ENCODE peak calls at places on chromosome 20, in six cellular contexts. H is K562, I is HepG2, E is SK-N-SH, X is HCT116, R is GM12878. C is an unnamed sample.

GRCh38 chr20:8527998-8528397 is 395.9 kb downstream of the PLCB1 start:
- DNase-seq in X (no peak), I (no peak), H (no peak), R (peak; percentile 38), E (no peak), C (no peak)

GRCh38 chr20:50450961-50451752 is 59.0 kb upstream of the PTPN1 start:
- DNase-seq in E (no peak), H (no peak), R (peak; percentile 68), I (peak; percentile 68), X (no peak), C (no peak)

GRCh38 chr20:35607003-35607735 is 8.5 kb upstream of the SPAG4 start:
- DNase-seq in R (no peak), H (no peak), X (no peak), E (no peak), I (no peak), C (no peak)

GRCh38 chr20:9916776-9917175 is 77.9 kb upstream of the PAK5 start:
- DNase-seq in X (no peak), H (no peak), E (no peak), I (no peak), R (no peak), C (no peak)

GRCh38 chr20:57878803-57879424 is 169.1 kb upstream of the PMEPA1 start:
- DNase-seq in H (no peak), I (no peak), R (no peak), X (no peak), E (no peak), C (no peak)

GRCh38 chr20:2872304-2873009 is 824 bp upstream of the PTPRA start:
- DNase-seq in X (no peak), H (peak; percentile 70), I (peak; percentile 63), R (peak; percentile 20), E (peak; percentile 79), C (no peak)

GRCh38 chr20:43940518-43941225 is 26.0 kb downstream of the TOX2 start:
- DNase-seq in I (no peak), R (no peak), X (no peak), H (no peak), E (no peak), C (no peak)

GRCh38 chr20:23161968-23162696 is 76.0 kb upstream of the CD93 start:
- DNase-seq in X (no peak), R (no peak), E (no peak), I (peak; percentile 73), H (no peak), C (no peak)

GRCh38 chr20:45972500-45973183 is 639 bp upstream of the ZNF335 start:
- DNase-seq in E (no peak), R (no peak), I (no peak), H (no peak), X (no peak), C (no peak)

GRCh38 chr20:11217322-11217989 is 543.7 kb upstream of the JAG1 start:
- DNase-seq in H (no peak), R (no peak), E (no peak), I (no peak), X (no peak), C (no peak)

GRCh38 chr20:41095110-41095969 is 42.0 kb upstream of the PLCG1 start:
- DNase-seq in I (peak; percentile 60), R (no peak), H (peak; percentile 70), E (peak; percentile 58), X (peak; percentile 18), C (no peak)

GRCh38 chr20:63552481-63553249 is 1.3 kb upstream of the FNDC11 start:
- DNase-seq in H (peak; percentile 76), X (no peak), I (no peak), E (no peak), R (peak; percentile 52), C (peak; percentile 29)

GRCh38 chr20:46272389-46273047 is 35.8 kb downstream of the CDH22 start:
- DNase-seq in X (no peak), E (no peak), H (no peak), R (no peak), I (no peak), C (no peak)

GRCh38 chr20:10673831-10674683 is at the start of gene JAG1:
- DNase-seq in R (peak; percentile 60), X (peak; percentile 85), H (peak; percentile 91), E (peak; percentile 99), I (peak; percentile 97), C (peak; percentile 95)

GRCh38 chr20:32203556-32204484 is 3.7 kb downstream of the PLAGL2 start:
- DNase-seq in I (no peak), R (no peak), H (no peak), E (no peak), X (no peak), C (no peak)

GRCh38 chr20:46749164-46749563 is 39.7 kb downstream of the SLC2A10 start:
- DNase-seq in I (no peak), R (no peak), E (no peak), X (no peak), H (no peak), C (no peak)

GRCh38 chr20:15411781-15412180 is 1074.4 kb upstream of the FLRT3 start:
- DNase-seq in E (no peak), R (no peak), X (no peak), H (no peak), I (no peak), C (no peak)

GRCh38 chr20:63792866-63793265 is 38.2 kb downstream of the ZBTB46 start:
- DNase-seq in X (no peak), I (no peak), H (no peak), R (no peak), E (no peak), C (no peak)

GRCh38 chr20:1809121-1809520 is 86.1 kb upstream of the SIRPA start:
- DNase-seq in I (peak; percentile 32), E (no peak), X (no peak), H (no peak), R (no peak), C (no peak)

GRCh38 chr20:51382986-51383821 is 159.3 kb downstream of the NFATC2 start:
- DNase-seq in I (no peak), R (no peak), E (no peak), H (no peak), X (no peak), C (no peak)

GRCh38 chr20:44020406-44021148 is 105.9 kb downstream of the TOX2 start:
- DNase-seq in R (no peak), I (no peak), H (no peak), X (no peak), E (no peak), C (peak; percentile 15)

GRCh38 chr20:43689165-43689564 is 22.3 kb downstream of the MYBL2 start:
- DNase-seq in H (no peak), X (no peak), R (no peak), I (no peak), E (no peak), C (no peak)

GRCh38 chr20:5297280-5298004 is 19.3 kb downstream of the PROKR2 start:
- DNase-seq in H (no peak), R (no peak), I (peak; percentile 81), X (no peak), E (peak; percentile 58), C (no peak)

GRCh38 chr20:47610247-47610944 is 108.7 kb downstream of the NCOA3 start:
- DNase-seq in H (peak; percentile 48), I (no peak), R (peak; percentile 33), E (no peak), X (peak; percentile 71), C (no peak)

GRCh38 chr20:38353298-38353697 is 7.0 kb downstream of the LBP start:
- DNase-seq in X (no peak), H (no peak), I (no peak), E (no peak), R (no peak), C (no peak)

DNA sequence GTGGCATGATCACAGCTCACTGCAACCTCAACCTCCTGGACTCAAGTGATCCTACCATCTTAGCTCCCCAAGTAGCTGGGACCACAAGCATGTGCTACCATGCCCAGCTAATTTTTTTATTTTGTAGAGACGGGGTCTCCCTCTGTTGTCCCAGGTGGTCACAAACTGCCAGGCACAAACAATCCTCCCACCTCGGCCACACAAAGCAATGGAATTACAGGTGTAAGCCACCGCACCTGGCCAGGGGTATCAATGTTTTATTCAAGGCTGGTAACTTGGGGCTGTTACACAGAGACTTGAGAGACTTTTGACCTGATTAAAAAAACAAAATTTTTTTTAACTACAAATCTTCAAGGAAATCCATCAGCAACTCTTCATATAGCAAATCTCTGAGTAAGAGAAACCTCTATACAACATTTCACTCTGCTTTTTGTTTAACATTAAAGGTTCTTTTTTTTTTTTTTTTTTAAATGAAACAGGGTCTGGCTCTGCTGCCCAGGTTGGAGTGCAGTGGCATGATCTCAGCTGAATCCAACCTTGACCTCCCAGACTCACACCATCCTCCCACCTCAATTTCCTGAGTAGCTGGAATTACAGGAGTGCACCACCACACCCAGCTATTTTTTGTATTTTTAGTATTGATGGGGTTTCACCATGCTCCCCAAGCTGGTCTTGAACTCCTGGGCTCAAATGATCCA is 5.9 kb downstream of the EIF2S2 start:
- DNase-seq in I (no peak), R (no peak), E (no peak), X (no peak), H (no peak), C (no peak)
- H4K20me1 ChIP-seq in I (peaks cover 76% of the 10 kb centered on the region), R (peaks cover 7% of the 10 kb centered on the region), E (peaks cover 90% of the 10 kb centered on the region), X (peaks cover 35% of the 10 kb centered on the region), H (peaks cover 49% of the 10 kb centered on the region), C (peaks cover 31% of the 10 kb centered on the region)

GRCh38 chr20:37344506-37345338 is 1.2 kb upstream of the SRC start:
- DNase-seq in E (peak; percentile 8), R (no peak), H (no peak), X (no peak), I (peak; percentile 77), C (no peak)
- TF ChIP-seq SIN3A in E (no peak), R (no peak), H (no peak), X (no peak), I (peak; percentile 65), C (no peak)

GRCh38 chr20:33757046-33757445 is 25.2 kb downstream of the ZNF341 start:
- DNase-seq in X (no peak), H (no peak), E (no peak), R (no peak), I (no peak), C (no peak)

GRCh38 chr20:33765099-33765498 is 33.3 kb downstream of the ZNF341 start:
- DNase-seq in H (no peak), R (no peak), X (no peak), I (no peak), E (no peak), C (no peak)

GRCh38 chr20:33757458-33757857 is 25.7 kb downstream of the ZNF341 start:
- DNase-seq in H (no peak), E (no peak), I (no peak), R (no peak), X (no peak), C (no peak)

GRCh38 chr20:33765592-33765991 is 33.8 kb downstream of the ZNF341 start:
- DNase-seq in H (no peak), R (no peak), E (no peak), I (no peak), X (no peak), C (no peak)

GRCh38 chr20:33761698-33762250 is 30.0 kb downstream of the ZNF341 start:
- DNase-seq in H (no peak), R (no peak), I (no peak), E (no peak), X (no peak), C (no peak)
- H4K20me1 ChIP-seq in H (no peaks in the 10 kb centered on the region), R (no peaks in the 10 kb centered on the region), I (no peaks in the 10 kb centered on the region), E (no peaks in the 10 kb centered on the region), X (no peaks in the 10 kb centered on the region), C (no peaks in the 10 kb centered on the region)

DNA sequence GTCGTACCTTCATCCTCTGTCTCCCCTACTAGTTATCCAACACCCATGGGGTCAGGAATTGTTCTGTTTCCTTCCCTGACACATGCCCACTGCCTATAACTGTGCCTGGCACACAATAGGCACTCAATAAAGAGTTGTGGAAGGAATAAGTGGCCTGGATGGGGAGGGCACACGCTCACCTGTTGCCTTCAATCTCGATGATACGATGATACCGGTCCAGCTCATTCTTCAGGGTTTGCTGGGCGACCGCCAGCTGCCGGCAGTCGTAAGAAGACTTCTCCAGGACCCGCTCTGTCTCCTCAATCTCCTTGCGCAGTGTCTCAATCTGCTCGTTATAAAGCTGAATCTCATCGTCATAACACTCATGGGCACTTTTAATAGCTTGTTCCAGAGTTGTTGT is 32.5 kb downstream of the BFSP1 start:
- DNase-seq in H (no peak), E (no peak), R (no peak), X (no peak), I (no peak), C (no peak)
- TF ChIP-seq SIN3A in H (no peak), E (no peak), R (no peak), X (no peak), I (no peak), C (no peak)